ENCODE peak calls at places on chromosomes 1 and 21, in five cellular contexts. One of them, this sample, is unnamed.

GRCh38 chr1:58883037-58883887 is 99.4 kb upstream of the JUN start:
- DNase-seq in activated effector memory CD4-positive, alpha-beta T cell treated with anti-CD3 and anti-CD28 coated beads, Interleukin-2, amount 50 U/mL, for 16 hours: no peak
- DNase-seq in GDM1: no peak
- DNase-seq in left colon: peak
- DNase-seq in activated T-cell treated with anti-CD3 and anti-CD28 coated beads for 4 hours: no peak
- DNase-seq in this sample: peak

GRCh38 chr1:25973610-25974355 is 24.1 kb downstream of the PAFAH2 start:
- DNase-seq in left colon: no peak
- DNase-seq in GDM1: no peak
- DNase-seq in activated T-cell treated with anti-CD3 and anti-CD28 coated beads for 4 hours: no peak
- DNase-seq in activated effector memory CD4-positive, alpha-beta T cell treated with anti-CD3 and anti-CD28 coated beads, Interleukin-2, amount 50 U/mL, for 16 hours: no peak
- DNase-seq in this sample: no peak

GRCh38 chr1:192588546-192588945 is 13.0 kb downstream of the RGS1 start:
- DNase-seq in activated T-cell treated with anti-CD3 and anti-CD28 coated beads for 4 hours: no peak
- DNase-seq in left colon: no peak
- DNase-seq in GDM1: no peak
- DNase-seq in activated effector memory CD4-positive, alpha-beta T cell treated with anti-CD3 and anti-CD28 coated beads, Interleukin-2, amount 50 U/mL, for 16 hours: no peak
- DNase-seq in this sample: no peak

GRCh38 chr1:155063550-155064108 is at the start of gene EFNA4:
- DNase-seq in activated T-cell treated with anti-CD3 and anti-CD28 coated beads for 4 hours: peak
- DNase-seq in left colon: peak
- DNase-seq in GDM1: peak
- DNase-seq in activated effector memory CD4-positive, alpha-beta T cell treated with anti-CD3 and anti-CD28 coated beads, Interleukin-2, amount 50 U/mL, for 16 hours: peak
- DNase-seq in this sample: peak

GRCh38 chr1:233664804-233665574 is 51.1 kb downstream of the KCNK1 start:
- DNase-seq in left colon: no peak
- DNase-seq in GDM1: no peak
- DNase-seq in activated effector memory CD4-positive, alpha-beta T cell treated with anti-CD3 and anti-CD28 coated beads, Interleukin-2, amount 50 U/mL, for 16 hours: no peak
- DNase-seq in activated T-cell treated with anti-CD3 and anti-CD28 coated beads for 4 hours: no peak
- DNase-seq in this sample: no peak

GRCh38 chr1:211132681-211133392 is 1.1 kb downstream of the KCNH1 start:
- DNase-seq in activated T-cell treated with anti-CD3 and anti-CD28 coated beads for 4 hours: no peak
- DNase-seq in left colon: no peak
- DNase-seq in GDM1: no peak
- DNase-seq in activated effector memory CD4-positive, alpha-beta T cell treated with anti-CD3 and anti-CD28 coated beads, Interleukin-2, amount 50 U/mL, for 16 hours: no peak
- DNase-seq in this sample: no peak

GRCh38 chr1:25618433-25618808 is 1.8 kb downstream of the MAN1C1 start:
- DNase-seq in activated effector memory CD4-positive, alpha-beta T cell treated with anti-CD3 and anti-CD28 coated beads, Interleukin-2, amount 50 U/mL, for 16 hours: no peak
- DNase-seq in GDM1: no peak
- DNase-seq in left colon: no peak
- DNase-seq in activated T-cell treated with anti-CD3 and anti-CD28 coated beads for 4 hours: no peak
- DNase-seq in this sample: no peak

GRCh38 chr1:29166291-29166878 is 15.3 kb downstream of the SRSF4 start:
- DNase-seq in activated T-cell treated with anti-CD3 and anti-CD28 coated beads for 4 hours: no peak
- DNase-seq in left colon: no peak
- DNase-seq in activated effector memory CD4-positive, alpha-beta T cell treated with anti-CD3 and anti-CD28 coated beads, Interleukin-2, amount 50 U/mL, for 16 hours: no peak
- DNase-seq in GDM1: no peak
- DNase-seq in this sample: no peak

GRCh38 chr1:70877343-70877742 is 170.3 kb downstream of the PTGER3 start:
- DNase-seq in left colon: no peak
- DNase-seq in GDM1: no peak
- DNase-seq in activated effector memory CD4-positive, alpha-beta T cell treated with anti-CD3 and anti-CD28 coated beads, Interleukin-2, amount 50 U/mL, for 16 hours: no peak
- DNase-seq in activated T-cell treated with anti-CD3 and anti-CD28 coated beads for 4 hours: no peak
- DNase-seq in this sample: no peak

GRCh38 chr1:167799747-167800146 is 78.0 kb downstream of the MPZL1 start:
- DNase-seq in activated T-cell treated with anti-CD3 and anti-CD28 coated beads for 4 hours: no peak
- DNase-seq in GDM1: no peak
- DNase-seq in activated effector memory CD4-positive, alpha-beta T cell treated with anti-CD3 and anti-CD28 coated beads, Interleukin-2, amount 50 U/mL, for 16 hours: no peak
- DNase-seq in left colon: no peak
- DNase-seq in this sample: no peak

GRCh38 chr1:117312453-117313138 is 54.7 kb upstream of the MAN1A2 start:
- DNase-seq in left colon: no peak
- DNase-seq in GDM1: no peak
- DNase-seq in activated T-cell treated with anti-CD3 and anti-CD28 coated beads for 4 hours: no peak
- DNase-seq in activated effector memory CD4-positive, alpha-beta T cell treated with anti-CD3 and anti-CD28 coated beads, Interleukin-2, amount 50 U/mL, for 16 hours: no peak
- DNase-seq in this sample: no peak

GRCh38 chr1:22643381-22643780 is at the start of gene C1QC:
- DNase-seq in left colon: peak
- DNase-seq in activated effector memory CD4-positive, alpha-beta T cell treated with anti-CD3 and anti-CD28 coated beads, Interleukin-2, amount 50 U/mL, for 16 hours: no peak
- DNase-seq in GDM1: no peak
- DNase-seq in activated T-cell treated with anti-CD3 and anti-CD28 coated beads for 4 hours: no peak
- DNase-seq in this sample: no peak

GRCh38 chr1:215539803-215540575 is 27.1 kb upstream of the KCTD3 start:
- DNase-seq in GDM1: no peak
- DNase-seq in activated T-cell treated with anti-CD3 and anti-CD28 coated beads for 4 hours: no peak
- DNase-seq in left colon: no peak
- DNase-seq in activated effector memory CD4-positive, alpha-beta T cell treated with anti-CD3 and anti-CD28 coated beads, Interleukin-2, amount 50 U/mL, for 16 hours: no peak
- DNase-seq in this sample: no peak

GRCh38 chr1:151553659-151554058 is 13.6 kb downstream of the TUFT1 start:
- DNase-seq in activated T-cell treated with anti-CD3 and anti-CD28 coated beads for 4 hours: no peak
- DNase-seq in activated effector memory CD4-positive, alpha-beta T cell treated with anti-CD3 and anti-CD28 coated beads, Interleukin-2, amount 50 U/mL, for 16 hours: peak
- DNase-seq in left colon: no peak
- DNase-seq in GDM1: no peak
- DNase-seq in this sample: no peak

GRCh38 chr1:110118636-110119396 is 6.6 kb downstream of the UBL4B start:
- DNase-seq in left colon: no peak
- DNase-seq in activated T-cell treated with anti-CD3 and anti-CD28 coated beads for 4 hours: no peak
- DNase-seq in activated effector memory CD4-positive, alpha-beta T cell treated with anti-CD3 and anti-CD28 coated beads, Interleukin-2, amount 50 U/mL, for 16 hours: no peak
- DNase-seq in GDM1: no peak
- DNase-seq in this sample: no peak

GRCh38 chr1:42966688-42967609 is 8.3 kb upstream of the SLC2A1 start:
- DNase-seq in activated effector memory CD4-positive, alpha-beta T cell treated with anti-CD3 and anti-CD28 coated beads, Interleukin-2, amount 50 U/mL, for 16 hours: peak
- DNase-seq in activated T-cell treated with anti-CD3 and anti-CD28 coated beads for 4 hours: no peak
- DNase-seq in GDM1: peak
- DNase-seq in left colon: peak
- DNase-seq in this sample: no peak

GRCh38 chr1:7495894-7496293 is 275.2 kb upstream of the VAMP3 start:
- DNase-seq in activated effector memory CD4-positive, alpha-beta T cell treated with anti-CD3 and anti-CD28 coated beads, Interleukin-2, amount 50 U/mL, for 16 hours: no peak
- DNase-seq in left colon: no peak
- DNase-seq in GDM1: no peak
- DNase-seq in activated T-cell treated with anti-CD3 and anti-CD28 coated beads for 4 hours: no peak
- DNase-seq in this sample: no peak

GRCh38 chr21:29334717-29335428 is 36.2 kb downstream of the BACH1 start:
- DNase-seq in activated T-cell treated with anti-CD3 and anti-CD28 coated beads for 4 hours: no peak
- DNase-seq in GDM1: no peak
- DNase-seq in activated effector memory CD4-positive, alpha-beta T cell treated with anti-CD3 and anti-CD28 coated beads, Interleukin-2, amount 50 U/mL, for 16 hours: no peak
- DNase-seq in left colon: no peak
- DNase-seq in this sample: no peak

GRCh38 chr1:209409786-209410185 is 173.7 kb upstream of the CAMK1G start:
- DNase-seq in left colon: no peak
- DNase-seq in GDM1: no peak
- DNase-seq in activated effector memory CD4-positive, alpha-beta T cell treated with anti-CD3 and anti-CD28 coated beads, Interleukin-2, amount 50 U/mL, for 16 hours: no peak
- DNase-seq in activated T-cell treated with anti-CD3 and anti-CD28 coated beads for 4 hours: no peak
- DNase-seq in this sample: no peak

GRCh38 chr1:219385786-219386427 is 212.2 kb downstream of the LYPLAL1 start:
- DNase-seq in GDM1: peak
- DNase-seq in activated T-cell treated with anti-CD3 and anti-CD28 coated beads for 4 hours: peak
- DNase-seq in left colon: no peak
- DNase-seq in activated effector memory CD4-positive, alpha-beta T cell treated with anti-CD3 and anti-CD28 coated beads, Interleukin-2, amount 50 U/mL, for 16 hours: no peak
- DNase-seq in this sample: no peak

GRCh38 chr1:203672354-203672753 is 45.7 kb downstream of the ATP2B4 start:
- DNase-seq in left colon: peak
- DNase-seq in GDM1: no peak
- DNase-seq in activated effector memory CD4-positive, alpha-beta T cell treated with anti-CD3 and anti-CD28 coated beads, Interleukin-2, amount 50 U/mL, for 16 hours: no peak
- DNase-seq in activated T-cell treated with anti-CD3 and anti-CD28 coated beads for 4 hours: no peak
- DNase-seq in this sample: peak

GRCh38 chr1:229136817-229137216 is 134.1 kb upstream of the RAB4A start:
- DNase-seq in GDM1: no peak
- DNase-seq in left colon: no peak
- DNase-seq in activated effector memory CD4-positive, alpha-beta T cell treated with anti-CD3 and anti-CD28 coated beads, Interleukin-2, amount 50 U/mL, for 16 hours: no peak
- DNase-seq in activated T-cell treated with anti-CD3 and anti-CD28 coated beads for 4 hours: no peak
- DNase-seq in this sample: no peak

GRCh38 chr1:52033190-52034049 is at the start of gene KTI12:
- DNase-seq in left colon: peak
- DNase-seq in activated effector memory CD4-positive, alpha-beta T cell treated with anti-CD3 and anti-CD28 coated beads, Interleukin-2, amount 50 U/mL, for 16 hours: peak
- DNase-seq in GDM1: peak
- DNase-seq in activated T-cell treated with anti-CD3 and anti-CD28 coated beads for 4 hours: peak
- DNase-seq in this sample: peak

GRCh38 chr21:32392880-32393676 is at the start of gene URB1:
- DNase-seq in GDM1: peak
- DNase-seq in activated T-cell treated with anti-CD3 and anti-CD28 coated beads for 4 hours: peak
- DNase-seq in left colon: peak
- DNase-seq in activated effector memory CD4-positive, alpha-beta T cell treated with anti-CD3 and anti-CD28 coated beads, Interleukin-2, amount 50 U/mL, for 16 hours: peak
- DNase-seq in this sample: peak